ENCODE peak calls at places on chromosomes 6 and 20, in seven cellular contexts. W is NCI-H1417; V is dermis blood vessel endothelial cell; F is Kasumi-1; Z is tibial artery; T is activated CD4-positive, alpha-beta T cell treated with anti-CD3 and anti-CD28 coated beads, Interleukin-2, amount 50 U/mL, for 24 hours; O is T-helper 9 cell. G is an unnamed sample.

GRCh38 chr6:23654745-23655144 is 471.3 kb upstream of the NRSN1 start:
- DNase-seq in W (no peak), V (no peak), F (no peak), Z (no peak), T (no peak), O (no peak), G (no peak)

GRCh38 chr6:22845467-22845866 is 276.1 kb downstream of the HDGFL1 start:
- DNase-seq in W (no peak), V (peak; percentile 65), F (no peak), Z (no peak), T (no peak), O (no peak), G (peak; percentile 54)

GRCh38 chr20:52340036-52340634 is 148.6 kb upstream of the ZFP64 start:
- DNase-seq in W (peak; percentile 32), V (peak; percentile 13), F (no peak), Z (no peak), T (no peak), O (no peak), G (peak; percentile 67)

GRCh38 chr6:44058617-44059358 is 68.5 kb downstream of the MRPL14 start:
- DNase-seq in W (no peak), V (peak; percentile 98), F (no peak), Z (peak; percentile 91), T (no peak), O (no peak), G (peak; percentile 100)

GRCh38 chr6:142331075-142331551 is 29.3 kb downstream of the ADGRG6 start:
- DNase-seq in W (no peak), V (peak; percentile 74), F (no peak), Z (no peak), T (no peak), O (no peak), G (no peak)

GRCh38 chr6:71164890-71165289 is 123.7 kb upstream of the OGFRL1 start:
- DNase-seq in W (no peak), V (no peak), F (no peak), Z (no peak), T (no peak), O (no peak), G (no peak)

GRCh38 chr6:111050265-111051023 is 36.9 kb upstream of the SLC16A10 start:
- DNase-seq in W (no peak), V (no peak), F (no peak), Z (no peak), T (no peak), O (no peak), G (no peak)

GRCh38 chr6:56374841-56375369 is 127.5 kb upstream of the COL21A1 start:
- DNase-seq in W (no peak), V (peak; percentile 43), F (no peak), Z (peak; percentile 77), T (no peak), O (no peak), G (peak; percentile 39)

GRCh38 chr20:31505903-31506302 is 8.3 kb upstream of the HM13 start:
- DNase-seq in W (no peak), V (no peak), F (no peak), Z (no peak), T (no peak), O (no peak), G (no peak)

GRCh38 chr20:47974234-47974878 is 189.1 kb upstream of the SULF2 start:
- DNase-seq in W (no peak), V (no peak), F (no peak), Z (no peak), T (no peak), O (no peak), G (no peak)

GRCh38 chr20:18058661-18059467 is 1.1 kb upstream of the OVOL2 start:
- DNase-seq in W (peak; percentile 96), V (no peak), F (no peak), Z (no peak), T (no peak), O (no peak), G (no peak)

GRCh38 chr6:167766986-167767714 is 59.6 kb upstream of the AFDN start:
- DNase-seq in W (peak; percentile 83), V (no peak), F (no peak), Z (no peak), T (no peak), O (no peak), G (no peak)

GRCh38 chr6:13576017-13576416 is 1.6 kb downstream of the SIRT5 start:
- DNase-seq in W (no peak), V (no peak), F (no peak), Z (no peak), T (no peak), O (no peak), G (no peak)

GRCh38 chr6:26157838-26158580 is 70.8 kb downstream of the HFE start:
- DNase-seq in W (peak; percentile 98), V (peak; percentile 96), F (peak; percentile 100), Z (peak; percentile 88), T (peak; percentile 61), O (peak; percentile 62), G (peak; percentile 97)

GRCh38 chr6:53347921-53348435 is 772 bp downstream of the ELOVL5 start:
- DNase-seq in W (peak; percentile 87), V (peak; percentile 67), F (peak; percentile 51), Z (peak; percentile 84), T (no peak), O (peak; percentile 49), G (peak; percentile 65)

GRCh38 chr20:46893877-46894578 is 615 bp upstream of the EYA2 start:
- DNase-seq in W (no peak), V (no peak), F (no peak), Z (no peak), T (no peak), O (no peak), G (no peak)

GRCh38 chr6:38806271-38806670 is 91.2 kb downstream of the DNAH8 start:
- DNase-seq in W (peak; percentile 53), V (no peak), F (no peak), Z (no peak), T (no peak), O (no peak), G (no peak)

GRCh38 chr20:58277578-58278344 is 31.8 kb upstream of the RAB22A start:
- DNase-seq in W (no peak), V (no peak), F (no peak), Z (no peak), T (no peak), O (no peak), G (no peak)

G was measured in lung microvascular endothelial cell.